ENCODE peak calls at places on chromosomes 6 and 20, in five cellular contexts. L is uterus, G is adrenal gland, K is GM10248, U is RWPE1. M is an unnamed sample.

GRCh38 chr6:6734463-6735455 is 146.2 kb downstream of the LY86 start:
- DNase-seq in U (no peak), G (no peak), L (no peak), K (no peak), M (no peak)

GRCh38 chr6:109010703-109011102 is 83.9 kb downstream of the SESN1 start:
- DNase-seq in L (no peak), K (no peak), U (no peak), G (no peak), M (no peak)

GRCh38 chr6:28839443-28840120 is 84.2 kb downstream of the TRIM27 start:
- DNase-seq in K (no peak), U (no peak), G (no peak), L (no peak), M (no peak)

GRCh38 chr6:33807606-33808005 is 3.8 kb upstream of the MLN start:
- DNase-seq in G (no peak), L (no peak), U (no peak), K (no peak), M (no peak)

GRCh38 chr20:1861347-1861987 is 33.7 kb upstream of the SIRPA start:
- DNase-seq in K (no peak), L (no peak), U (no peak), G (no peak), M (no peak)

GRCh38 chr6:134046054-134046453 is 6.4 kb downstream of the SLC2A12 start:
- DNase-seq in U (no peak), G (no peak), L (no peak), K (no peak), M (no peak)

GRCh38 chr6:44932651-44933091 is 395.5 kb upstream of the RUNX2 start:
- DNase-seq in K (no peak), G (no peak), L (no peak), U (no peak), M (no peak)

GRCh38 chr20:38131588-38132121 is 33.4 kb downstream of the TGM2 start:
- DNase-seq in U (peak; percentile 47), G (no peak), L (no peak), K (no peak), M (no peak)

GRCh38 chr6:12635813-12636212 is 80.8 kb upstream of the PHACTR1 start:
- DNase-seq in G (no peak), L (no peak), K (no peak), U (no peak), M (no peak)

GRCh38 chr6:12640438-12640837 is 76.1 kb upstream of the PHACTR1 start:
- DNase-seq in U (no peak), G (no peak), L (no peak), K (no peak), M (no peak)

GRCh38 chr6:12637960-12638641 is 78.5 kb upstream of the PHACTR1 start:
- DNase-seq in L (no peak), K (peak; percentile 27), U (peak; percentile 34), G (peak; percentile 25), M (peak; percentile 25)

GRCh38 chr6:12635375-12635774 is 81.2 kb upstream of the PHACTR1 start:
- DNase-seq in L (no peak), K (no peak), U (no peak), G (no peak), M (no peak)

GRCh38 chr6:12636336-12636735 is 80.2 kb upstream of the PHACTR1 start:
- DNase-seq in L (no peak), K (no peak), U (no peak), G (no peak), M (no peak)
- TF ChIP-seq CTCF in L (no peak), K (no peak), U (no peak), G (no peak), M (no peak)

DNA sequence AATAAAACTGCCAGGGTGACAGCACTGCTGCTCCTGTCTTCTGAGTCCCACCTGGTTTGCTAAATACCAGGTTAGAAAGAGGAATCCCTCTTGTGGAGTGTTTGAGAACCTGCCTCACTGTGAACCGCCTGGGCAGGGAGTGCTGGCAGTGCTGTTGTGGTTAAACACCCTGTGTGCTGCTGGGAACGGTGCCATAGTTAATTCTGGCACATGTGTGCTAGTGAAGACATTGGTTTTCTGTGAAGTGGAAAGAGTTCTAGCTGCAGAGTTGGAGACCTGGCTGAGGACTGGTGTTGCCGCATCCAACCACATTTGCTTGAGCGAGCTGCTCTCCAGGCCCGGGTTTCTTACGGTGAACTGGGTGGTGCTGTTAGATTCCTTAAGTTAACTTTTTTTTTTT is 72.7 kb downstream of the IGF2R start:
- DNase-seq in L (no peak), G (no peak), K (no peak), U (peak; percentile 55), M (no peak)
- TF ChIP-seq CTCF in L (no peak), G (no peak), K (no peak), U (peak; percentile 62), M (no peak)

GRCh38 chr6:30238178-30238795 is 25.1 kb upstream of the TRIM26 start:
- DNase-seq in G (no peak), U (no peak), K (peak; percentile 49), L (no peak), M (peak; percentile 74)
- TF ChIP-seq CTCF in G (peak; percentile 40), U (no peak), K (peak; percentile 67), L (no peak), M (peak; percentile 41)

DNA sequence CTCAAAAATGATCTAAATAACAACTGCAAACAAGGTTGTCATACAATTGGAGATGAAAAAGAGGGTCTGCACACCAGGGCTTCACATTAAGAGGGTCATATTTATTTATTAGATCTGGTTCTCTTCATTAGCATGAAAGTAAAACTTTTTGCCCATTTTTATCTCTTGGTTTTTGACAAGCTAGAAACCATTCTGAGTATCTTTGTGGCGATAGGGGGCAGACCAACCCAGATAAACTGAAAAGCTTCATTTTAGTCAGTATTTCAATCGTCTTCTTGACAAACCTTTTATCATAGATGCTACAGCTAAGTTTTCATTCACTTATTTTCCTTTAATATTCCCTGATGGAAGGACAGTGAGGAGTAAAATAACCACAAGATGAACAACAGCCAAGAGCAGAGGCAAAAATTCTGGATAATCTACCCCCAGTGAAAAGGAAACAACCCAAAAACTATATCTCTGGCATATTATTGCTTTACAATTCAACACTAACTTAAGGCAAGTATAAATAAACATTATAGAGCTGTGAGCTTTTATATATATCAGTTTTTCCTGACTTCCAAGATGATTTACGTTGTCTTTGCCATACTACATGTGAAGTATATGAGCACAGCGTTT is 45.2 kb downstream of the THEMIS start:
- DNase-seq in G (no peak), U (peak; percentile 3), K (no peak), L (no peak), M (no peak)
- TF ChIP-seq CTCF in G (peak; percentile 57), U (peak; percentile 17), K (peak; percentile 47), L (peak; percentile 28), M (peak; percentile 19)

GRCh38 chr6:85118233-85118632 is 331.6 kb upstream of the NT5E start:
- DNase-seq in G (no peak), L (no peak), U (no peak), K (no peak), M (no peak)
- TF ChIP-seq CTCF in G (no peak), L (no peak), U (no peak), K (no peak), M (no peak)

DNA sequence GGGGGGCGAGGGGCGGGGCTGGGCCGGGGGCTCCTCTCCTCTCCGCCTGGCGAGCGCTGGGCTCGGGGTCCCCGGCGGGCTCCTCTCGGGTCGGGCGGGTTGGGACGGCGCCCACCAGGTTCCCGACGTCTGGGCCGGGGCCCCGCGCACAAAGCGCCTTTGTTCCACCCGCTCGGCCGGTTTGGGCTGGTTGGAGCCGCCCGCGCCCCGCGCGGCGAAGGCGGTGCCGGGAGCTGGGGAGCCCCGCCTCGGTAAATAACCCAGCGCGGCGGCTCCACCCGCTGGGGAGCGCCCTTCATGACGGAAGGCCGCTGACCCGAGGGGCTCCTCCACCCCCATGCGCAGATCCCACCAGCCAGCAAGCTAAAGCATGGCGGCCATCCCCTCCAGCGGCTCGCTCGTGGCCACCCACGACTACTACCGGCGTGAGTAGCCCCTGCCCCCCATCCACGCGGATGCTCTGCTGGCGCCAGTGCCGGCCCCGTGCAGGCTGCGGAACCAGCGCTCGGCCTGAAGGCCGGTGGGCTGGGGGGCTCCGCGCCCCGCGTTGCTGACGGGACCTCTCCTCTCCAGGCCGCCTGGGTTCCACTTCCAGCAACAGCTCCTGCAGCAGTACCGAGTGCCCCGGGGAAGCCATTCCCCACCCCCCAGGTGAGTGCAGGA is 505 bp downstream of the PPDPF start:
- DNase-seq in L (peak; percentile 43), K (peak; percentile 85), G (peak; percentile 75), U (peak; percentile 92), M (peak; percentile 90)
- TF ChIP-seq CTCF in L (no peak), K (peak; percentile 28), G (no peak), U (no peak), M (peak; percentile 7)

M was measured in GM13976.